ENCODE peak calls at places on chromosome 10, in four cellular contexts. R is MM.1S, L is GM23338, X is GM23248. N is an unnamed sample.

GRCh38 chr10:69952801-69953200 is 99.8 kb upstream of the MACROH2A2 start:
- DNase-seq in R (no peak), L (peak), X (no peak), N (peak)

GRCh38 chr10:74967850-74968620 is 141.6 kb downstream of the KAT6B start:
- DNase-seq in R (peak), L (peak), X (no peak), N (no peak)

GRCh38 chr10:85832988-85833387 is 533.6 kb downstream of the GRID1 start:
- DNase-seq in R (no peak), L (no peak), X (no peak), N (no peak)

GRCh38 chr10:86111902-86112301 is 254.7 kb downstream of the GRID1 start:
- DNase-seq in R (no peak), L (no peak), X (no peak), N (no peak)

GRCh38 chr10:102504179-102504975 is 605 bp downstream of the SUFU start:
- DNase-seq in R (peak), L (peak), X (peak), N (peak)

GRCh38 chr10:103802637-103803353 is 52.6 kb downstream of the SH3PXD2A start:
- DNase-seq in R (no peak), L (no peak), X (no peak), N (no peak)

GRCh38 chr10:35422236-35422635 is 85.9 kb downstream of the CCNY start:
- DNase-seq in R (no peak), L (no peak), X (peak), N (no peak)

GRCh38 chr10:60473557-60473956 is 83.9 kb upstream of the ANK3 start:
- DNase-seq in R (no peak), L (no peak), X (no peak), N (no peak)

GRCh38 chr10:12476661-12477060 is 127.3 kb downstream of the CAMK1D start:
- DNase-seq in R (no peak), L (no peak), X (no peak), N (no peak)

GRCh38 chr10:97543025-97543546 is 29.5 kb upstream of the ANKRD2 start:
- DNase-seq in R (no peak), L (no peak), X (peak), N (no peak)

GRCh38 chr10:112235920-112236319 is 47.3 kb upstream of the TECTB start:
- DNase-seq in R (no peak), L (no peak), X (no peak), N (no peak)

GRCh38 chr10:119408969-119409371 is 133.5 kb downstream of the RGS10 start:
- DNase-seq in R (no peak), L (no peak), X (no peak), N (no peak)

GRCh38 chr10:100508691-100509150 is 10.9 kb downstream of the SEC31B start:
- DNase-seq in R (peak), L (peak), X (peak), N (peak)
- H3K4me3 ChIP-seq in R (no peak), L (no peak), X (no peak), N (no peak)

GRCh38 chr10:10647331-10647730 is 370.3 kb upstream of the CELF2 start:
- DNase-seq in R (no peak), L (no peak), X (peak), N (no peak)

GRCh38 chr10:10644317-10645111 is 373.2 kb upstream of the CELF2 start:
- DNase-seq in R (no peak), L (no peak), X (peak), N (no peak)

DNA sequence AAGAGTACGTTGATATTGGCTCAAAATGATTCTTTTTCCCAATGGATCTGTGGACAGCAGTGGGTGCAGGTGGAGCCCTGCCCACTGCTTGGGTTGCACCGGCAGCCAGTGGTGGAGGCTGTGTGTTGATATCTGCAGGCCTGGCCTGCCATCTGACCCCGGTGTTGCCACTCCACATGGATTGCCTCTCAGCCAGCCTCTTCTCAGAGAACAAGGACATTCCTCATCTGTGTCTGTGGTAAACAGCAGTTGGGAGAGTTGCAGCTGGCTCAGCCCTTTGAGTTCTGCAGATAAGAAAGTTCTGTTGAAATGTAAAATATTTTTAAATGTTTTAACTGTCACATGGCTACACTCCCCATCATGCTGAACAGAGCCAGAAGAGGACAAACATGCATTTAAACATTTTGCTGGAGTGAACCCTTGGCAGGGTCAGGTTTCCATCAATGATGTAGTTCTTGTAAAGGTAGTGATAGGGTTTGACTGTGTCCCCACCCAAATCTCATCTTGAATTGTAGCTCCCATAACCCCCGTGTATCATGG is 374.9 kb upstream of the CELF2 start:
- DNase-seq in R (no peak), L (peak), X (peak), N (no peak)
- TF ChIP-seq EZH2phosphoT487 in R (no peak), L (no peak), X (no peak), N (no peak)

DNA sequence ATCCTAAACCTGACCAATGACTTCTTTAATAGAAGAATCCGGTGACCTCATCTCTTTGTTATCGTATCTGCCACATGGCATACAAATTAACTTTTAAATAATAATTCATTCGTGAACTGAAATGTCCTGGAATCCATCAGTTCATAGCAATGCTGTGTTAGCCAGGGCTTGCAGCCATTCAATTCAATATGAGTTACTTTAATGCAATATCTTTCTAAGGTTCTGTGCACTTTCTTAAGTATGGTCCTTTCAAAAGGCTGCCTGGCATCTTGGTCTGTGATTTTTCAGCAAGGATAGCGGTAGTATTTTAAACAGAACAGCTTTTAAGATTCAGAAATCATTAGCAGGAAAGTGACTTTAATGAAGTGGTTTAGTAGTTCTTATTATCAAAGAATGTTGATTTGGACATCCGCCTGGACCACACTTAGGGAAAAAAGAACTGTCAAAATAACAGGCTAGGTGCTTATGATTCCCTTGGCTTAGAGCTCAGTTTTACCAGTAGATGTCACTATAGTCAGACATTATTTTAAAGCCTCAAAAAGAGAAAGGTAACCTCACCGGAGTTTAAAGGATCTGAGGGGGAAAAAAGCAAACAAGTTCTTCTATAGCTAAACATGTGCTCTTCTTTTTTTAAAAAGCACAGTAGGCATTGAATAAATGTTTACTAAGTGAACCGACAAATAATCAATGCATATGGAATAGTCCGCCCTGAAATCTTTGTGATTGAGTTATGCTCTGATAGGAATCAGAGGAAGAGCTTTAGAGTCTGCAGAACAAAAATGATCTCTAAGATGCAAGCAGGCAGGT is 22.7 kb downstream of the SLC35G1 start:
- DNase-seq in R (peak), L (peak), X (peak), N (peak)
- H3K4me3 ChIP-seq in R (no peak), L (peak), X (no peak), N (no peak)

GRCh38 chr10:30231071-30231652 is 117.9 kb downstream of the MTPAP start:
- DNase-seq in R (no peak), L (no peak), X (no peak), N (peak)
- TF ChIP-seq EZH2phosphoT487 in R (no peak), L (no peak), X (no peak), N (no peak)

GRCh38 chr10:99527526-99528255 is 5.1 kb upstream of the NKX2-3 start:
- DNase-seq in R (no peak), L (peak), X (no peak), N (no peak)

GRCh38 chr10:99525897-99526296 is 6.8 kb upstream of the NKX2-3 start:
- DNase-seq in R (no peak), L (no peak), X (no peak), N (no peak)

GRCh38 chr10:99528867-99529285 is 3.9 kb upstream of the NKX2-3 start:
- DNase-seq in R (no peak), L (no peak), X (no peak), N (no peak)

GRCh38 chr10:99528256-99528866 is 4.4 kb upstream of the NKX2-3 start:
- DNase-seq in R (no peak), L (no peak), X (no peak), N (no peak)

DNA sequence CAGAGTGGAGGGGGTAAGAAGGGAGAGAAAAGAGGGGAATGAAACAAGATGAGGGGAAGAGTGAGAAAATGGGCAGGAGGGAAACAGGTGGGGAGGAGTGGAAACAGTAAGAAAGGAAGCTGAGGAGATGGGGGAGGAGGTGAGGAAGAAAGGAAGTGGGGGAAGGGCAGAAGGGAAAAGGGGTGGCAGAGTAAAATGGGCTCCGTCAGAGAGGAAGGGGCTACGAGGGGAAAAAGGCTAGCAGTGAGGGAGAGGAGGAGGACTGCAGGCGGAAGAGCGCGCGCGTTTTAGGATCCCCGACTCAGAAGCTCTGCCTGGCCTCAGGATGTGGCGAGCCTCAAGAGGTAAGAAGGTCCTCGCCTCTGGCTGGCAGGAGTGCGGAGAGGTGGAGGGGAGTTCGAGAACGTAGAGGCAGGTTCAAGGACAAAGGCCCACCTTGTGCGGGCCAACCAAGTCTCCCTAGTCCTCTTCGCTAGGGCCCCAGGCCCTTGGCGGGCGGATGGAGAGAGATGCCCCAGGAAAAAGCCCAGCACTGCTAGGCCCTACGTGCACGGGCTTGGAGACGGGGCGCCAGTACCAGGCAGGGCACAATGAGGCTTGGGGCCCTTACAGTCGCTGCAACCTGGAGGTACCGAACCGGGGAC is 5.8 kb upstream of the NKX2-3 start:
- DNase-seq in R (no peak), L (peak), X (no peak), N (no peak)
- H3K4me3 ChIP-seq in R (no peak), L (peak), X (no peak), N (no peak)

GRCh38 chr10:127411062-127411461 is 138.0 kb upstream of the NPS start:
- DNase-seq in R (no peak), L (no peak), X (no peak), N (no peak)

GRCh38 chr10:127415116-127415515 is 134.0 kb upstream of the NPS start:
- DNase-seq in R (no peak), L (no peak), X (no peak), N (no peak)

GRCh38 chr10:127414024-127414423 is 135.1 kb upstream of the NPS start:
- DNase-seq in R (no peak), L (no peak), X (no peak), N (no peak)

GRCh38 chr10:127415901-127416630 is 133.0 kb upstream of the NPS start:
- DNase-seq in R (no peak), L (no peak), X (no peak), N (no peak)

DNA sequence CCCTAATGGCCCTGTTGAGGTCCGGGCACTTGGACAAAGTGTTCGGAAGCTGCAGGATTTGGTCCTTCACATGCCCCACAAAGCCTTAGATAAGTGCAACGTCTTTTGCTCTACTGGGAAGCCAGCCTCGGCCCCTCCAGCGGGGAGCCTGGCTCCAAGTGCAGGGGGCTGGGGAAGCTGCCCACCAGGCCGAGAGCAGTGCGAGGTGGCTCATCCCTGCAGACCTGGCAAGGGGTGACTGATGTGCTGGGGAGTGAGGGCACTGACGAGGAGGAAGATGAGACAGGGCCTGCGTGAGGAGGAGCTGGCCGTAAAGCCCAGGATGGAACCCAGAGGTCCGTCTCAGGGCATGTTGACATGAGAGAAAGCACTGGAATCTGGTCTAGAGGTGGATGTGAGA is 135.8 kb upstream of the NPS start:
- DNase-seq in R (no peak), L (no peak), X (no peak), N (no peak)
- TF ChIP-seq EZH2phosphoT487 in R (no peak), L (no peak), X (no peak), N (no peak)

GRCh38 chr10:4051011-4051407 is 266.0 kb upstream of the KLF6 start:
- DNase-seq in R (no peak), L (no peak), X (peak), N (no peak)

GRCh38 chr10:4046722-4047354 is 261.8 kb upstream of the KLF6 start:
- DNase-seq in R (no peak), L (no peak), X (no peak), N (no peak)

GRCh38 chr10:4050061-4050460 is 265.1 kb upstream of the KLF6 start:
- DNase-seq in R (no peak), L (no peak), X (no peak), N (no peak)

GRCh38 chr10:4046030-4046429 is 261.0 kb upstream of the KLF6 start:
- DNase-seq in R (no peak), L (no peak), X (no peak), N (no peak)

GRCh38 chr10:4048245-4048864 is 263.3 kb upstream of the KLF6 start:
- DNase-seq in R (no peak), L (no peak), X (no peak), N (no peak)
- H3K4me3 ChIP-seq in R (no peak), L (no peak), X (no peak), N (no peak)

DNA sequence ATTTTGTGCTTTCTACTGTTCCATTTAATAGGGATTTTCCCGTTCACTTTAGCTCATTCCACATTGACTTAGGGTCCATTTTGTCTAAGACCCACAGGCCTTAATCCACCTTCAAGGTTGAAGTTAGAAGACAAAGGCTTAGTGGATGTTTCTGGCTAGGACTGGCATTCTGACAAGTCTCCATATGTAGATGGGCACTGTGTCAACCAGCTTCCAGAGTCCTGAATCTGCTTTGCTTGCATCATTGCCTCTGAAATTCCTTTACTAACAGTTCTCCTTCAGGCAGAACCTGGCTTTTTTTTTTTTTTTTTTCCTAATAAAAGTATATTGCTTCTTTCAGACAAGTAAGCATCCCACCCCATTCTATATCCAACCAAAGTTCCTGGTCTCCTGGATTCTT is 69.6 kb upstream of the PDCD4 start:
- DNase-seq in R (no peak), L (no peak), X (peak), N (no peak)
- TF ChIP-seq EZH2phosphoT487 in R (no peak), L (no peak), X (no peak), N (no peak)

N was measured in OCI-LY7.